ENCODE peak calls at places on chromosomes 11 and 22, in ten cellular contexts. K is right lobe of liver, C is ovary, F is AG04450, I is tibial artery, M is colonic mucosa, A is retinal pigment epithelial cell, X is tibial nerve, P is Panc1, Y is DND-41. O is an unnamed sample.

GRCh38 chr22:29380032-29380781 is 8.2 kb downstream of the AP1B1 start:
- DNase-seq in K (no peak), C (no peak), F (no peak), I (no peak), M (no peak), A (no peak), X (no peak), P (no peak), Y (no peak), O (no peak)

GRCh38 chr11:11748706-11749365 is 92.9 kb upstream of the USP47 start:
- DNase-seq in K (no peak), C (no peak), F (no peak), I (no peak), M (no peak), A (no peak), X (no peak), P (no peak), Y (no peak), O (no peak)

GRCh38 chr11:97743205-97743742 is 1277.5 kb upstream of the CNTN5 start:
- DNase-seq in K (no peak), C (no peak), F (no peak), I (no peak), M (no peak), A (no peak), X (no peak), P (no peak), Y (no peak), O (no peak)

GRCh38 chr11:121535122-121535796 is 82.5 kb upstream of the SORL1-AS1 start:
- DNase-seq in K (no peak), C (no peak), F (no peak), I (no peak), M (no peak), A (no peak), X (no peak), P (no peak), Y (no peak), O (no peak)

GRCh38 chr11:94563176-94563847 is 3.9 kb upstream of the PIWIL4 start:
- DNase-seq in K (no peak), C (no peak), F (peak; percentile 18), I (no peak), M (no peak), A (no peak), X (no peak), P (peak; percentile 47), Y (no peak), O (no peak)

GRCh38 chr11:3865388-3866193 is 10.1 kb downstream of the STIM1 start:
- DNase-seq in K (no peak), C (no peak), F (peak; percentile 41), I (no peak), M (no peak), A (no peak), X (no peak), P (no peak), Y (no peak), O (no peak)

GRCh38 chr22:44063462-44064371 is 39.6 kb downstream of the PARVB start:
- DNase-seq in K (no peak), C (no peak), F (no peak), I (no peak), M (no peak), A (no peak), X (no peak), P (no peak), Y (no peak), O (no peak)

GRCh38 chr11:61347916-61348461 is 13.7 kb downstream of the CYB561A3 start:
- DNase-seq in K (peak; percentile 64), C (peak; percentile 42), F (no peak), I (peak; percentile 45), M (no peak), A (no peak), X (no peak), P (no peak), Y (no peak), O (no peak)

DNA sequence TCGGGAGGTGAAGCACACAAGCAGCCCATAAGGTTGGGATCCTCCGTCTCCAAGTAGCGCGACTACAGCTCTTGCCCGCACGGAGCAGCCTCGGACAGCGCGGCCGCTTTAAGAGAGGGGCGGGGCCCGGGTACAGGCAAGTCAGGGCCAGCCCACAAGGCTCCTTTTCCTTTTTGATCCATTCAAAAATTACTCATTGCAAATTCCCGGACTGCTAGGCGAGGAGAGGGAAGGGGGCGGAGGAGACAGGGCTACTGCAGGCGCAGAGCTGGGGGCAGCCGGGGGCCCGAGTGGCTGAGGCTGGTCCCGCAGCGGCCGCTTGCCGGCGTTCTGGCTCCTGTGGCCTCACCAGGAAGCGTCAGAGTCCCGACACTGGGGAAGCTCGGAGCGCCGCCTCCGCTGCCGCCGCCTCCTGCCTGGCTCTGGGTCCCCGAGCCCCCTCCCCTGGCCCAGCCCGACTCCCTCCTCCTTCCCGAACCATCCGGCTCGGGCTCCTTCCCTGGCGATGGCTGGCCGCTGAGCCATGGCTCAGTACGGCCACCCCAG is at the start of gene UBASH3B:
- DNase-seq in K (peak; percentile 79), C (peak; percentile 64), F (no peak), I (peak; percentile 79), M (peak; percentile 86), A (peak; percentile 54), X (peak; percentile 68), P (peak; percentile 57), Y (peak; percentile 77), O (peak; percentile 79)
- TF ChIP-seq CTCF in K (no peak), C (no peak), F (no peak), I (no peak), M (no peak), A (no peak), X (no peak), P (no peak), Y (peak; percentile 24), O (peak; percentile 29)

DNA sequence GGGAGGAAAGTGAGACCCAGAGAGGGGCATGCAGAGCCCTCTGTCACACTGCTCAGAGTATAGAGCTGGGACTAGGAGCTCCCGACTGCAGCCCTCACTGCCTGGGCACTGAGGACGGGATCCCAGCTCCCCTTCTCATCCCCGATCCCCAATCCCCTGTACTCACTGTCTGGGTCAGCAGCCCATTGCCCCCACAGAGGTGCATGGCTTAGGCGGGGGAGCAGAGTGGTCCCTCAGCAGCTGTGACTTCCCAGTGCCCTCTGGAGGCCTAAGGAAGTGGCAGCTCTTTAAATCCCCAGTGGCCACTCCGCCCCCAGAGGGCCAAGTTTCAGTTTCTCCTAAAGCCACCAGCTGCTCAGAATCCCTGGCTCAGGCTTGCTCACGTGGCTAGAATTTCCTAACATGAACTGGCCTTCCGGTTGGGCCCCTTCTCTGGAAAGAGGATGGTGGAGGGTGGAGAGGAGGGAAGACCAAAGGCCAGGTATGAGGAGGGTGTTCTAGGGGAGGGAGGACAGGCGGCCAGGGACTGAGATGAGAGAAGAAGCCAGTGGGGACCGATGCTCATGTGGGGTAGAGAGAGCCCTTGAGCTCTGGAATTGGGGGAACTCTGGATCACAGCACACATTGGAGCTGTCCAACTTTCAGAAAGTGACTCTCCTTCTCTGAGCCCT is at the start of gene BATF2:
- DNase-seq in K (peak; percentile 92), C (peak; percentile 71), F (no peak), I (peak; percentile 80), M (peak; percentile 91), A (no peak), X (peak; percentile 25), P (no peak), Y (peak; percentile 27), O (peak; percentile 70)
- H3K4me3 ChIP-seq in K (peak within 1 kb of the TSS; percentile 52), C (peak within 1 kb of the TSS; percentile 28), F (peak within 1 kb of the TSS; percentile 58), I (peak within 1 kb of the TSS; percentile 41), M (peak within 1 kb of the TSS; percentile 49), A (no peak within 1 kb of the TSS), X (peak within 1 kb of the TSS; percentile 48), P (peak within 1 kb of the TSS; percentile 60), Y (no peak within 1 kb of the TSS), O (peak within 1 kb of the TSS; percentile 63)

DNA sequence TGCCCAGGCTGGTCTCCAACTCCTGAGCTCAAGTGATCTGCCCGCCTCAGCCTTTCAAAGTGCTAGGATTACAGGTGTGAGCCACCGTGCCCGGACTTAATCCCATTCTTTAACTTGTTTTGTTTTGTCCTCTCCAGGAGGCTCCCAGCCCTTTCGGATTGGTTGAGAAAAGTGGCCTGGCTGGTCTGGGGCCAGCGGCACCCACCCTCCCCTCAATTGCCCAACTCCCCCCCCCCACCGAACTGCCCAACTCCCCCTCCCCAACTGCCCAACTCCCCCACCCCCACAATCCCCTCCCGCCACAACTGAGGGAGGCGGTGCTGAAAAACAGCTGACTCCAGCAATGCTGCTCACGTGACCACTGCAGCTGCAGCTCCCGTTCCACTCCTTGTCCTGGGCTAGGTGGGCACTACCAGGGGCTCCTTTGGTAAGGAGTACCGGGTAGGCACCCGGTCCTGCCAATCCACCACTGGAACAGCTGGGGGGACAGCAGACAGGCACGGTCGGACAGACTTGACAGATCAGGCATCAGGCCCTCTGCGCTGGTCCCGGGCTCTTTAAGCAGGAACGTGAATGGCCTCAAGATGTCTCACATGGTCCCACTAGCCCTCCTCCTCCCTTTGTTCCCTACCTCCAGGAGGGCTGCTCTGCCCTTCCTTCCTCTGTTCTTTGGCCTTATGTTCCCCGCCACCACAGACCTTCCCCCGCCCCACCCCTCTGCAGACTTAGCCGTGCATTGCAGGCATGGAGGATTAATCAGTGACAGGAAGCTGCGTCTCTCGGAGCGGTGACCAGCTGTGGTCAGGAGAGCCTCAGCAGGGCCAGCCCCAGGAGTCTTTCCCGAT is at the start of gene TCN2:
- DNase-seq in K (peak; percentile 82), C (peak; percentile 72), F (no peak), I (peak; percentile 70), M (peak; percentile 82), A (peak; percentile 57), X (peak; percentile 64), P (no peak), Y (no peak), O (peak; percentile 70)
- TF ChIP-seq CTCF in K (peak; percentile 8), C (no peak), F (peak; percentile 12), I (no peak), M (no peak), A (no peak), X (no peak), P (no peak), Y (no peak), O (peak; percentile 18)

GRCh38 chr11:14335712-14336111 is 23.3 kb downstream of the RRAS2 start:
- DNase-seq in K (no peak), C (no peak), F (no peak), I (no peak), M (no peak), A (no peak), X (no peak), P (no peak), Y (no peak), O (no peak)

GRCh38 chr11:14334193-14334592 is 24.8 kb downstream of the RRAS2 start:
- DNase-seq in K (no peak), C (no peak), F (no peak), I (no peak), M (no peak), A (no peak), X (no peak), P (no peak), Y (no peak), O (no peak)

GRCh38 chr11:14336507-14337503 is 22.2 kb downstream of the RRAS2 start:
- DNase-seq in K (no peak), C (no peak), F (peak; percentile 82), I (no peak), M (no peak), A (no peak), X (no peak), P (peak; percentile 88), Y (no peak), O (no peak)

GRCh38 chr11:14331476-14332136 is 27.4 kb downstream of the RRAS2 start:
- DNase-seq in K (no peak), C (no peak), F (no peak), I (no peak), M (no peak), A (no peak), X (no peak), P (no peak), Y (no peak), O (no peak)

DNA sequence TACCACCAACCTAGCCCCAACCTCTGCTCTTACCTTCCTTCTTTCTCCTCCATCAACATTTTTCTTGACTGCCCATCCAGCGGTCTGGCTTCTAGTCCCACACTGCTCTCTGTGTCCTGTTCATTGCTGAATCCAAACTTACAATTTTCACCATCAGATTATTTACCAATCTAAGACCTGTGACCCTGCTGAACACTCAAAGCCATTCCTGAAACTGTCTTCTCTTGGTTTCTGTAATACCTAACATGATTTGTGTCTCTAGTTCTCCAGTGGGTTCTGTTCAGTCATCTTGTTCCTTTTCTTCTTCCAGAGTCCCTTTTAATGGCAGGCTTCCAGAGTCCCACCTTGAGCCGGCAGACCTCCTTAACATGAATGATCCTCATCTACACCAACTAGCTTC is 24.1 kb downstream of the RRAS2 start:
- DNase-seq in K (no peak), C (no peak), F (no peak), I (no peak), M (no peak), A (no peak), X (no peak), P (no peak), Y (no peak), O (no peak)
- H3K4me3 ChIP-seq in K (no peak overlapping the region), C (no peak overlapping the region), F (no peak overlapping the region), I (no peak overlapping the region), M (no peak overlapping the region), A (no peak overlapping the region), X (no peak overlapping the region), P (no peak overlapping the region), Y (no peak overlapping the region), O (no peak overlapping the region)